ENCODE peak calls at places on chromosomes 11 and 22, in eight cellular contexts. H is T-helper 1 cell; G is COR-L47; Z is anterior cingulate cortex; X is stimulated activated naive CD8-positive, alpha-beta T cell treated with anti-CD3 and anti-CD28 coated beads, Interleukin-15, Interleukin-2, amounts not matched to agents 100 U/mL and 50 U/mL, for 24 hours; U is NAMALWA; Q is HFFc6; T is activated effector memory CD4-positive, alpha-beta T cell treated with anti-CD3 and anti-CD28 coated beads, Interleukin-2, amount 50 U/mL, for 16 hours. Y is an unnamed sample.

GRCh38 chr11:121930004-121930965 is 185.7 kb downstream of the BLID start:
- DNase-seq in G (no peak), H (no peak), T (no peak), Q (no peak), X (no peak), Z (no peak), U (no peak), Y (no peak)

GRCh38 chr11:126483796-126484195 is 128.3 kb downstream of the ST3GAL4 start:
- DNase-seq in H (no peak), G (no peak), Z (no peak), U (no peak), X (no peak), T (peak), Q (no peak), Y (no peak)

GRCh38 chr22:22506736-22507135 is 1.8 kb downstream of the ZNF280B start:
- DNase-seq in G (no peak), T (no peak), H (no peak), Z (no peak), U (no peak), Q (no peak), X (no peak), Y (no peak)

GRCh38 chr11:2779981-2780849 is 80.4 kb upstream of the KCNQ1OT1 start:
- DNase-seq in Q (no peak), Z (no peak), X (peak), G (no peak), T (peak), H (peak), U (no peak), Y (no peak)

GRCh38 chr11:67449116-67449844 is 3.2 kb downstream of the GPR152 start:
- DNase-seq in Z (no peak), Q (no peak), G (no peak), H (no peak), T (no peak), X (no peak), U (no peak), Y (no peak)

GRCh38 chr11:118659956-118660645 is 19.3 kb downstream of the TREH start:
- DNase-seq in G (no peak), H (no peak), Q (no peak), T (peak), Z (no peak), U (no peak), X (no peak), Y (no peak)

GRCh38 chr11:36885154-36885553 is 287.1 kb upstream of the RAG2 start:
- DNase-seq in Z (no peak), H (no peak), G (no peak), Q (no peak), T (no peak), X (no peak), U (no peak), Y (no peak)

GRCh38 chr11:3157381-3158130 is 7.6 kb downstream of the OSBPL5 start:
- DNase-seq in H (no peak), Z (no peak), U (no peak), X (no peak), Q (no peak), G (no peak), T (no peak), Y (no peak)

GRCh38 chr11:44351006-44351660 is 41.2 kb upstream of the ALX4 start:
- DNase-seq in Z (no peak), T (no peak), H (no peak), Q (no peak), G (no peak), X (no peak), U (peak), Y (no peak)

GRCh38 chr11:64631675-64632074 is 40.7 kb downstream of the SLC22A12 start:
- DNase-seq in H (no peak), Q (no peak), X (no peak), G (no peak), Z (no peak), U (no peak), T (no peak), Y (no peak)

GRCh38 chr11:100328626-100329340 is 358.3 kb upstream of the ARHGAP42 start:
- DNase-seq in T (no peak), Z (no peak), G (no peak), U (no peak), X (no peak), H (no peak), Q (no peak), Y (no peak)

GRCh38 chr22:24759765-24760164 is 14.8 kb downstream of the PIWIL3 start:
- DNase-seq in Q (no peak), G (no peak), H (no peak), T (no peak), Z (no peak), U (no peak), X (no peak), Y (no peak)

GRCh38 chr11:62669420-62670161 is 1.9 kb upstream of the UQCC3 start:
- DNase-seq in Z (no peak), T (no peak), H (no peak), G (no peak), U (no peak), X (no peak), Q (no peak), Y (no peak)

GRCh38 chr11:3001496-3001895 is 9.4 kb upstream of the NAP1L4 start:
- DNase-seq in T (no peak), H (no peak), U (no peak), X (no peak), G (peak), Q (no peak), Z (peak), Y (peak)

GRCh38 chr11:100753144-100753543 is 66.1 kb downstream of the ARHGAP42 start:
- DNase-seq in G (peak), T (no peak), H (no peak), Q (no peak), U (no peak), X (no peak), Z (no peak), Y (no peak)

GRCh38 chr22:17258015-17258827 is 39.0 kb upstream of the ADA2 start:
- DNase-seq in Q (no peak), H (no peak), U (peak), G (peak), X (peak), Z (no peak), T (peak), Y (no peak)

GRCh38 chr22:44522526-44523170 is 24.6 kb upstream of the RTL6 start:
- DNase-seq in H (no peak), G (no peak), U (no peak), X (no peak), Z (no peak), Q (no peak), T (peak), Y (no peak)

GRCh38 chr11:26333906-26334305 is 2.0 kb downstream of the ANO3 start:
- DNase-seq in Q (no peak), Z (no peak), T (no peak), U (no peak), X (no peak), H (no peak), G (no peak), Y (no peak)

GRCh38 chr11:6351782-6352181 is 31.5 kb upstream of the CAVIN3 start:
- DNase-seq in X (peak), H (no peak), T (peak), Q (no peak), G (no peak), U (no peak), Z (no peak), Y (no peak)

GRCh38 chr11:71283960-71284359 is 31.6 kb upstream of the SHANK2 start:
- DNase-seq in X (no peak), U (no peak), T (peak), H (no peak), G (no peak), Z (no peak), Q (no peak), Y (no peak)

GRCh38 chr22:45235101-45235777 is 5.5 kb downstream of the KIAA0930 start:
- DNase-seq in G (peak), U (peak), Z (no peak), T (no peak), Q (no peak), X (peak), H (no peak), Y (no peak)

GRCh38 chr11:109423860-109424190 is 1.8 kb downstream of the C11orf87 start:
- DNase-seq in U (no peak), H (no peak), X (no peak), T (no peak), Z (no peak), G (no peak), Q (no peak), Y (no peak)

GRCh38 chr11:59197990-59198389 is 14.7 kb downstream of the MPEG1 start:
- DNase-seq in Q (peak), H (no peak), T (no peak), G (peak), U (no peak), X (no peak), Z (peak), Y (peak)

GRCh38 chr11:20087118-20087521 is 73.2 kb downstream of the DBX1 start:
- DNase-seq in H (no peak), T (no peak), X (no peak), U (no peak), G (no peak), Z (no peak), Q (no peak), Y (no peak)

GRCh38 chr11:88402192-88402715 is 64.7 kb upstream of the CTSC start:
- DNase-seq in T (no peak), Q (peak), G (no peak), U (no peak), H (no peak), X (no peak), Z (no peak), Y (no peak)

GRCh38 chr22:19696504-19697276 is 17.6 kb upstream of the SEPTIN5 start:
- DNase-seq in T (no peak), Q (no peak), U (no peak), H (no peak), Z (no peak), G (no peak), X (no peak), Y (no peak)

GRCh38 chr11:66864172-66864901 is 7.5 kb downstream of the LRFN4 start:
- DNase-seq in X (no peak), Q (no peak), G (no peak), Z (no peak), H (no peak), T (no peak), U (no peak), Y (no peak)

GRCh38 chr11:66720223-66720898 is 8.7 kb downstream of the SPTBN2 start:
- DNase-seq in X (peak), H (no peak), Z (peak), Q (peak), T (peak), U (no peak), G (peak), Y (peak)

GRCh38 chr11:9082575-9082974 is 8.8 kb downstream of the SCUBE2 start:
- DNase-seq in Z (no peak), Q (no peak), H (no peak), U (no peak), X (no peak), T (no peak), G (no peak), Y (no peak)

GRCh38 chr11:13940611-13941256 is 21.8 kb upstream of the SPON1 start:
- DNase-seq in G (no peak), Q (no peak), T (peak), Z (no peak), X (no peak), U (no peak), H (no peak), Y (no peak)

GRCh38 chr11:79018371-79018849 is 422.4 kb downstream of the TENM4 start:
- DNase-seq in U (no peak), Q (peak), H (no peak), G (no peak), T (no peak), X (no peak), Z (no peak), Y (no peak)

GRCh38 chr22:41021655-41022454 is 70.5 kb upstream of the EP300 start:
- DNase-seq in Z (peak), Q (no peak), H (peak), U (peak), G (peak), X (peak), T (peak), Y (peak)

GRCh38 chr22:38295339-38295738 is 21.9 kb downstream of the CSNK1E start:
- DNase-seq in X (no peak), H (no peak), Q (no peak), G (no peak), U (no peak), T (no peak), Z (no peak), Y (no peak)

GRCh38 chr11:36512016-36512415 is 1.9 kb upstream of the TRAF6 start:
- DNase-seq in Q (no peak), Z (no peak), X (no peak), H (no peak), T (no peak), U (no peak), G (no peak), Y (no peak)

GRCh38 chr22:42902875-42903510 is 45.9 kb upstream of the ARFGAP3 start:
- DNase-seq in U (no peak), H (no peak), X (no peak), G (no peak), T (no peak), Z (no peak), Q (no peak), Y (no peak)